ENCODE peak calls at places on chromosome 7, in five cellular contexts. A is WTC11; M is NCI-H510A; Q is effector memory CD8-positive, alpha-beta T cell; W is activated naive CD8-positive, alpha-beta T cell treated with anti-CD3 and anti-CD28 coated beads, Interleukin-2, amount 50 U/mL, for 24 hours. P is an unnamed sample.

GRCh38 chr7:32522746-32523145 is 27.5 kb downstream of the AVL9 start:
- DNase-seq in A (no peak), M (no peak), W (no peak), Q (no peak), P (no peak)

GRCh38 chr7:11716185-11716584 is 115.8 kb downstream of the THSD7A start:
- DNase-seq in M (no peak), Q (no peak), A (no peak), W (no peak), P (no peak)

GRCh38 chr7:158724658-158725505 is 20.3 kb upstream of the NCAPG2 start:
- DNase-seq in A (no peak), W (no peak), M (no peak), Q (no peak), P (no peak)

GRCh38 chr7:100957832-100958421 is 8.6 kb downstream of the MUC3A start:
- DNase-seq in Q (no peak), M (no peak), A (no peak), W (no peak), P (no peak)

GRCh38 chr7:107953924-107954303 is 49.0 kb downstream of the LAMB1 start:
- DNase-seq in Q (no peak), M (no peak), W (no peak), A (no peak), P (no peak)

GRCh38 chr7:155961241-155962190 is 149.3 kb upstream of the SHH start:
- DNase-seq in M (no peak), Q (no peak), A (no peak), W (peak), P (no peak)

GRCh38 chr7:97685952-97686351 is 45.9 kb upstream of the TAC1 start:
- DNase-seq in A (no peak), M (no peak), W (no peak), Q (no peak), P (no peak)

GRCh38 chr7:76292206-76292573 is 10.3 kb upstream of the HSPB1 start:
- DNase-seq in Q (no peak), M (no peak), W (no peak), A (no peak), P (no peak)

GRCh38 chr7:95897557-95898183 is 125.3 kb downstream of the DYNC1I1 start:
- DNase-seq in A (no peak), Q (no peak), W (no peak), M (no peak), P (no peak)

GRCh38 chr7:75732764-75733630 is 5.7 kb downstream of the HIP1 start:
- DNase-seq in Q (no peak), M (no peak), A (no peak), W (no peak), P (no peak)

GRCh38 chr7:81285142-81285871 is 366.5 kb upstream of the SEMA3C start:
- DNase-seq in Q (no peak), W (no peak), A (no peak), M (no peak), P (no peak)

GRCh38 chr7:4714161-4714700 is 32.1 kb downstream of the FOXK1 start:
- DNase-seq in A (no peak), Q (no peak), M (no peak), W (no peak), P (no peak)

GRCh38 chr7:5453566-5454075 is 30.0 kb upstream of the TNRC18 start:
- DNase-seq in Q (no peak), M (no peak), A (no peak), W (no peak), P (no peak)

GRCh38 chr7:92119213-92119759 is 15.0 kb downstream of the CYP51A1 start:
- DNase-seq in A (no peak), Q (no peak), W (no peak), M (no peak), P (no peak)

GRCh38 chr7:30032310-30033125 is 4.3 kb downstream of the PLEKHA8 start:
- DNase-seq in Q (no peak), M (no peak), A (no peak), W (no peak), P (no peak)

GRCh38 chr7:150363872-150364271 is 4.8 kb upstream of the REPIN1 start:
- DNase-seq in A (peak), M (no peak), W (no peak), Q (no peak), P (no peak)

GRCh38 chr7:104231054-104232046 is 23.5 kb upstream of the ORC5 start:
- DNase-seq in Q (peak), M (no peak), A (peak), W (peak), P (peak)

P was measured in endothelial cell.